ENCODE peak calls at places on chromosomes 11 and 22, in four cellular contexts. W is GM12878, Z is K562, X is HepG2. V is an unnamed sample.
A peak's percentile ranks its signal among the peaks of the same experiment; 100 is the strongest.

GRCh38 chr22:18044548-18045271 is 20.3 kb upstream of the MICAL3 start:
- DNase-seq in W (no peak), Z (no peak), X (peak; percentile 94), V (no peak)

GRCh38 chr11:992577-992976 is 43.9 kb downstream of the MUC6 start:
- DNase-seq in W (no peak), Z (no peak), X (no peak), V (no peak)

GRCh38 chr11:35050596-35050995 is 88.4 kb upstream of the CD44 start:
- DNase-seq in W (no peak), Z (no peak), X (no peak), V (no peak)

GRCh38 chr22:32561756-32562155 is 87.1 kb downstream of the FBXO7 start:
- DNase-seq in W (no peak), Z (no peak), X (no peak), V (no peak)

GRCh38 chr11:20110908-20111669 is 49.2 kb downstream of the DBX1 start:
- DNase-seq in W (peak; percentile 8), Z (peak; percentile 91), X (peak; percentile 70), V (peak; percentile 79)

GRCh38 chr22:42747701-42748513 is 27.2 kb upstream of the A4GALT start:
- DNase-seq in W (no peak), Z (peak; percentile 1), X (peak; percentile 74), V (no peak)

GRCh38 chr11:44011797-44012196 is 36.0 kb upstream of the ACCSL start:
- DNase-seq in W (no peak), Z (no peak), X (no peak), V (no peak)

GRCh38 chr11:8006349-8006977 is 19.3 kb downstream of the EIF3F start:
- DNase-seq in W (peak; percentile 7), Z (peak; percentile 68), X (peak; percentile 63), V (peak; percentile 77)

GRCh38 chr11:11569936-11570491 is 51.8 kb downstream of the GALNT18 start:
- DNase-seq in W (no peak), Z (no peak), X (no peak), V (no peak)

GRCh38 chr11:44286268-44286880 is 23.6 kb downstream of the ALX4 start:
- DNase-seq in W (peak; percentile 2), Z (peak; percentile 86), X (peak; percentile 35), V (peak; percentile 82)

GRCh38 chr11:79931692-79932091 is 490.9 kb upstream of the TENM4 start:
- DNase-seq in W (no peak), Z (no peak), X (no peak), V (no peak)

GRCh38 chr11:8927233-8927632 is 5.5 kb downstream of the C11orf16 start:
- DNase-seq in W (no peak), Z (no peak), X (no peak), V (no peak)

GRCh38 chr11:83571301-83571700 is 285.1 kb upstream of the CCDC90B start:
- DNase-seq in W (no peak), Z (no peak), X (no peak), V (no peak)

GRCh38 chr22:20551805-20552449 is 44.5 kb downstream of the MED15 start:
- DNase-seq in W (no peak), Z (no peak), X (peak; percentile 53), V (no peak)
- TF ChIP-seq TARDBP in W (no peak), Z (no peak), X (no peak), V (no peak)

GRCh38 chr11:127006311-127006710 is 5.7 kb upstream of the KIRREL3 start:
- DNase-seq in W (no peak), Z (no peak), X (no peak), V (no peak)
- TF ChIP-seq FOXM1 in W (no peak), Z (no peak), X (no peak), V (no peak)

GRCh38 chr11:62853279-62853965 is 14.0 kb upstream of the WDR74 start:
- DNase-seq in W (no peak), Z (no peak), X (no peak), V (no peak)
- TF ChIP-seq TARDBP in W (no peak), Z (no peak), X (no peak), V (no peak)

GRCh38 chr11:81970886-81971285 is 762.8 kb downstream of the FAM181B start:
- DNase-seq in W (no peak), Z (no peak), X (no peak), V (no peak)
- TF ChIP-seq FOXM1 in W (no peak), Z (no peak), X (no peak), V (no peak)

GRCh38 chr11:131924001-131924400 is 553.6 kb downstream of the NTM start:
- DNase-seq in W (peak; percentile 16), Z (no peak), X (no peak), V (no peak)

GRCh38 chr11:131924446-131925240 is 554.2 kb downstream of the NTM start:
- DNase-seq in W (no peak), Z (no peak), X (no peak), V (no peak)

GRCh38 chr11:131925829-131926228 is 555.4 kb downstream of the NTM start:
- DNase-seq in W (no peak), Z (no peak), X (no peak), V (no peak)

GRCh38 chr11:131932584-131933360 is 562.4 kb downstream of the NTM start:
- DNase-seq in W (no peak), Z (no peak), X (no peak), V (no peak)

DNA sequence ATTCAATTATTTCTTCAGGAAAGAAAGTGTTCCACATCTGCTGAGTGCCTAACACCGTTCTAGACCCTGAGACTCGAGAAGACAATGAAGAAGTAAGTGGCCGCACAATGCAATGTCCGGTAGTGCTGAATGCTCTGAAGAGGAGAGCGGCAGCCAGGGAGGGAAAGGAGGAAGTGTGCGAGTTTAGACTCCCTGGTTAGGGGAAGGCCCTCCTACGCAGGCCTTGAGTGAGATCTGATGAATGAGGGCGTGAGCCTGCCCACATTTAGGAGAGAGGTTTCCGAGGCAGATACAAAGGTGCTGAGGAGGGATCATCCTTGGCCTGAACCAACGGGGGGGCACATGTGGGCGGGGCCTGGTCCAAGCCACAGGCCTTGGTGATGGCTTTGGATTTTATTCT is 558.6 kb downstream of the NTM start:
- DNase-seq in W (no peak), Z (no peak), X (no peak), V (no peak)
- TF ChIP-seq TARDBP in W (no peak), Z (no peak), X (no peak), V (no peak)

GRCh38 chr11:125931116-125931515 is 14.7 kb upstream of the VSIG10L2 start:
- DNase-seq in W (no peak), Z (no peak), X (no peak), V (no peak)
- TF ChIP-seq FOXM1 in W (no peak), Z (no peak), X (no peak), V (no peak)